ENCODE peak calls at places on chromosome 21, in four cellular contexts. T, K, D and V are unnamed samples.
A peak's percentile ranks its signal among the peaks of the same experiment; 100 is the strongest.

GRCh38 chr21:14533555-14534400 is 12.3 kb downstream of the SAMSN1 start:
- DNase-seq in T (no peak), D (peak; percentile 88), K (no peak), V (no peak)

GRCh38 chr21:30935121-30935888 is 53.9 kb upstream of the KRTAP11-1 start:
- DNase-seq in K (no peak), D (no peak), T (no peak), V (no peak)

GRCh38 chr21:15221799-15222386 is 157.1 kb upstream of the NRIP1 start:
- DNase-seq in K (no peak), D (peak; percentile 96), T (peak; percentile 75), V (peak; percentile 63)

GRCh38 chr21:28419811-28420210 is 572.9 kb downstream of the LTN1 start:
- DNase-seq in D (no peak), K (no peak), T (no peak), V (no peak)

GRCh38 chr21:36188081-36188681 is 31.6 kb downstream of the DOP1B start:
- DNase-seq in K (no peak), D (no peak), T (peak; percentile 68), V (no peak)

GRCh38 chr21:29115899-29116298 is 14.5 kb upstream of the MAP3K7CL start:
- DNase-seq in K (no peak), T (no peak), D (no peak), V (no peak)

GRCh38 chr21:35548904-35549615 is 500.0 kb upstream of the RUNX1 start:
- DNase-seq in T (no peak), D (peak; percentile 24), K (no peak), V (no peak)

GRCh38 chr21:17609681-17610080 is 3.0 kb downstream of the BTG3 start:
- DNase-seq in T (no peak), D (no peak), K (no peak), V (no peak)

GRCh38 chr21:38496224-38496623 is 2.1 kb downstream of the ERG start:
- DNase-seq in D (no peak), K (no peak), T (no peak), V (no peak)

GRCh38 chr21:21200939-21201610 is 202.9 kb downstream of the NCAM2 start:
- DNase-seq in D (no peak), K (no peak), T (no peak), V (no peak)

GRCh38 chr21:23853796-23854379 is 1753.4 kb downstream of the MRPL39 start:
- DNase-seq in K (no peak), D (no peak), T (no peak), V (peak; percentile 10)

GRCh38 chr21:31418355-31419001 is 74.4 kb upstream of the TIAM1 start:
- DNase-seq in T (no peak), D (no peak), K (no peak), V (no peak)

GRCh38 chr21:45475004-45475685 is 67.1 kb downstream of the SLC19A1 start:
- DNase-seq in K (no peak), T (no peak), D (no peak), V (no peak)

GRCh38 chr21:15415541-15416261 is 314.1 kb upstream of the USP25 start:
- DNase-seq in T (no peak), D (no peak), K (no peak), V (no peak)

GRCh38 chr21:28801906-28802305 is 190.8 kb downstream of the LTN1 start:
- DNase-seq in D (no peak), T (no peak), K (no peak), V (no peak)

GRCh38 chr21:26966360-26966977 is 419 bp downstream of the ADAMTS5 start:
- DNase-seq in K (peak; percentile 65), T (no peak), D (no peak), V (peak; percentile 20)

GRCh38 chr21:15841856-15842564 is 112.2 kb downstream of the USP25 start:
- DNase-seq in K (no peak), T (no peak), D (peak; percentile 61), V (no peak)

GRCh38 chr21:23639726-23640125 is 1967.6 kb downstream of the MRPL39 start:
- DNase-seq in T (no peak), D (no peak), K (no peak), V (no peak)

GRCh38 chr21:40714516-40714915 is 132.4 kb downstream of the DSCAM start:
- DNase-seq in K (no peak), D (peak; percentile 67), T (no peak), V (no peak)

GRCh38 chr21:45456836-45457160 is 51.8 kb downstream of the COL18A1 start:
- DNase-seq in T (no peak), K (no peak), D (no peak), V (no peak)

GRCh38 chr21:39673163-39673562 is 60.4 kb downstream of the B3GALT5 start:
- DNase-seq in K (no peak), D (no peak), T (peak; percentile 36), V (no peak)

GRCh38 chr21:26769613-26770188 is 75.5 kb downstream of the ADAMTS1 start:
- DNase-seq in T (no peak), D (no peak), K (no peak), V (peak; percentile 15)

DNA sequence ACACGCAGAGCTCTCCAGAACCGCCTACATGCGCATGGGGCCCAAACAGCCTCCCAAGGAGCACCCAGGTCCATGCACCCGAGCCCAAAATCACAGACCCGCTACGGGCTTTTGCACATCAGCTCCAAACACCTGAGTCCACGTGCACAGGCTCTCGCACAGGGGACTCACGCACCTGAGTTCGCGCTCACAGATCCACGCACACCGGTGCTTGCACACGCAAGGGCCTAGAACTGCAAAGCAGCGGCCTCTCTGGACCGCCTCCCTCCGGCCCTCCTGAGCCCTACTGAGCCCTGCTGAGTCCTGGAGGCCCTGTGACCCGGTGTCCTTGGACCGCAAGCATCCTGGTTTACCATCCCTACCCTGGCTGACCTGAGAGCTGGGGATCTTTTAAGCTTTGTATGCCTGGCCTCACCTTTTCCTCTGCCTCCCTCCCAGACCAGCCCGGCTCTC is 8.3 kb downstream of the OLIG2 start:
- DNase-seq in T (no peak), D (no peak), K (no peak), V (no peak)
- H3K27me3 ChIP-seq in T (peaks cover 65% of the 10 kb centered on the region), D (peaks cover 49% of the 10 kb centered on the region), K (no peaks in the 10 kb centered on the region), V (peaks cover 79% of the 10 kb centered on the region)

GRCh38 chr21:37427221-37427620 is 60.6 kb downstream of the DYRK1A start:
- DNase-seq in D (no peak), T (no peak), K (no peak), V (no peak)
- H3K4me1 ChIP-seq in D (peaks cover 8% of the 10 kb centered on the region), T (peaks cover 10% of the 10 kb centered on the region), K (peaks cover 61% of the 10 kb centered on the region), V (peaks cover 4% of the 10 kb centered on the region)

GRCh38 chr21:44439211-44439600 is 16.1 kb upstream of the LRRC3 start:
- DNase-seq in K (peak; percentile 7), T (peak; percentile 49), D (no peak), V (no peak)

GRCh38 chr21:44442266-44443125 is 12.8 kb upstream of the LRRC3 start:
- DNase-seq in D (no peak), T (peak; percentile 56), K (peak; percentile 39), V (peak; percentile 15)

GRCh38 chr21:44440241-44441040 is 14.9 kb upstream of the LRRC3 start:
- DNase-seq in D (no peak), K (peak; percentile 35), T (peak; percentile 52), V (peak; percentile 7)

GRCh38 chr21:44441581-44442265 is 13.6 kb upstream of the LRRC3 start:
- DNase-seq in K (peak; percentile 51), T (peak; percentile 63), D (no peak), V (no peak)

DNA sequence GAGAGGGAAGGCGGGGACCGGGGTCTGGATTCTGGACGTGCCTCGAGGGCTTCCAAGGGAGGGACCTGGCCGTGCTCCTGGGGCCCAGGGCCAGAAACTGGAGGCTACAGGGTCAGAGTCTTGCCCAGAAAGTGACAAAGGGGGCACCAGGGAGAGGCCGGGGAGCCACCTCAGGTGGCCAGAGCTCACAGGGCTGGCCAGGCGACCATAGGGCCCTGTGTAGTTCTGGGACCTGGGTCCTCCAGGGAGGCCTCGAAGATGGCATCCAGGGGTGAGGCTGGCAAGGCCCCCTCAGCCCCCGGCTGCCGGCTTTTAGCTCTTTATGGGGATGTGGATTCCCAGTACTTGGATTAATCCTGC is 14.3 kb upstream of the LRRC3 start:
- DNase-seq in K (no peak), D (no peak), T (no peak), V (no peak)
- H3K27me3 ChIP-seq in K (no peaks in the 10 kb centered on the region), D (no peaks in the 10 kb centered on the region), T (no peaks in the 10 kb centered on the region), V (no peaks in the 10 kb centered on the region)

GRCh38 chr21:25732091-25732760 is 2.5 kb downstream of the ATP5PF start:
- DNase-seq in D (no peak), T (no peak), K (no peak), V (no peak)
- H3K4me1 ChIP-seq in D (peaks cover 13% of the 10 kb centered on the region), T (peaks cover 28% of the 10 kb centered on the region), K (peaks cover 40% of the 10 kb centered on the region), V (no peaks in the 10 kb centered on the region)

GRCh38 chr21:41769521-41769920 is 2.7 kb upstream of the RIPK4 start:
- DNase-seq in D (no peak), T (peak; percentile 31), K (peak; percentile 53), V (no peak)

GRCh38 chr21:41769933-41770332 is 3.1 kb upstream of the RIPK4 start:
- DNase-seq in K (peak; percentile 52), T (no peak), D (no peak), V (no peak)

GRCh38 chr21:41767606-41768370 is 936 bp upstream of the RIPK4 start:
- DNase-seq in T (no peak), K (peak; percentile 63), D (peak; percentile 69), V (no peak)

GRCh38 chr21:41769106-41769505 is 2.3 kb upstream of the RIPK4 start:
- DNase-seq in D (no peak), K (peak; percentile 49), T (peak; percentile 58), V (no peak)

GRCh38 chr21:41768371-41769042 is 1.7 kb upstream of the RIPK4 start:
- DNase-seq in T (peak; percentile 67), K (peak; percentile 75), D (peak; percentile 87), V (no peak)
- H3K27me3 ChIP-seq in T (peaks cover 74% of the 10 kb centered on the region), K (no peaks in the 10 kb centered on the region), D (no peaks in the 10 kb centered on the region), V (peaks cover 40% of the 10 kb centered on the region)